ENCODE peak calls at places on chromosomes 12 and 14, in five cellular contexts. M, V, L, A and C are unnamed samples.
A peak's percentile ranks its signal among the peaks of the same experiment; 100 is the strongest.

GRCh38 chr14:54252072-54252730 is 144.6 kb upstream of the CDKN3 start:
- DNase-seq in M (peak; percentile 76), V (peak; percentile 28), L (no peak), A (no peak), C (no peak)

GRCh38 chr14:24851837-24852236 is 198.1 kb downstream of the STXBP6 start:
- DNase-seq in M (peak; percentile 60), V (no peak), L (no peak), A (no peak), C (no peak)

GRCh38 chr14:104505085-104506074 is 74.2 kb upstream of the C14orf180 start:
- DNase-seq in M (no peak), V (no peak), L (no peak), A (no peak), C (no peak)

GRCh38 chr12:115752913-115753726 is 524.4 kb downstream of the MED13L start:
- DNase-seq in M (peak; percentile 81), V (peak; percentile 83), L (peak; percentile 55), A (peak; percentile 21), C (peak; percentile 76)

GRCh38 chr14:22099942-22100763 is 426.5 kb upstream of the OR4E1 start:
- DNase-seq in M (peak; percentile 60), V (peak; percentile 89), L (peak; percentile 10), A (peak; percentile 65), C (peak; percentile 90)

GRCh38 chr14:33457021-33457420 is 493.9 kb downstream of the EGLN3 start:
- DNase-seq in M (peak; percentile 13), V (no peak), L (no peak), A (no peak), C (no peak)

GRCh38 chr12:18752280-18752920 is 14.5 kb downstream of the CAPZA3 start:
- DNase-seq in M (peak; percentile 90), V (peak; percentile 27), L (no peak), A (no peak), C (no peak)

GRCh38 chr14:50678163-50678562 is 10.1 kb upstream of the SAV1 start:
- DNase-seq in M (peak; percentile 8), V (no peak), L (no peak), A (no peak), C (no peak)

GRCh38 chr12:125197326-125197725 is 132.1 kb downstream of the AACS start:
- DNase-seq in M (no peak), V (no peak), L (no peak), A (no peak), C (no peak)

GRCh38 chr12:62466018-62466595 is 519 bp upstream of the MON2 start:
- DNase-seq in M (peak; percentile 76), V (peak; percentile 37), L (peak; percentile 70), A (peak; percentile 38), C (peak; percentile 81)

GRCh38 chr12:92464911-92465310 is 237.9 kb upstream of the PLEKHG7 start:
- DNase-seq in M (no peak), V (no peak), L (no peak), A (no peak), C (no peak)

GRCh38 chr12:92462049-92462448 is 240.7 kb upstream of the PLEKHG7 start:
- DNase-seq in M (no peak), V (no peak), L (no peak), A (peak; percentile 97), C (no peak)

GRCh38 chr12:92463171-92463570 is 239.6 kb upstream of the PLEKHG7 start:
- DNase-seq in M (no peak), V (no peak), L (no peak), A (no peak), C (no peak)

GRCh38 chr12:92465786-92466185 is 237.0 kb upstream of the PLEKHG7 start:
- DNase-seq in M (no peak), V (no peak), L (no peak), A (no peak), C (no peak)

DNA sequence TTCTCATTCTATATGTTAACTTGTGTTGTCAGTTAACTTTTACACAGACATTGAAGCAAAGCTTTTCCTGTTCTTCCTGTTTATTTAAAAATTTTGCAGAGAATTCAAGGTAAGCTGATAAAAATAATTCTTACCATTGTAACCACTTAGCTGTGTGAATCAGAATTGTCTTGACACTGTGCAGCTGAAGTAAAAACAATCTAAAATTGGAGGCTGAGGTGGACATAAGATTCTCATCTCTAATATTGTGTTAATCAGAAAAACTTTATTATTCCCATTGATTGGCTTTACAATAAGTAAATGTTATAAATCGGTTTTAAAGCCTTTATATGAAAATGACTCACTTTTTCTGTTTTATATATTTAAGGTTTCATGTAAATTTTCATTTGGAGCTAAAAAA is 240.3 kb upstream of the PLEKHG7 start:
- DNase-seq in M (no peak), V (no peak), L (no peak), A (peak; percentile 61), C (no peak)
- H3K27ac ChIP-seq in M (no peak overlapping the region), V (peak overlapping the region; percentile 33), L (no peak overlapping the region), A (peak overlapping the region; percentile 90), C (no peak overlapping the region)

DNA sequence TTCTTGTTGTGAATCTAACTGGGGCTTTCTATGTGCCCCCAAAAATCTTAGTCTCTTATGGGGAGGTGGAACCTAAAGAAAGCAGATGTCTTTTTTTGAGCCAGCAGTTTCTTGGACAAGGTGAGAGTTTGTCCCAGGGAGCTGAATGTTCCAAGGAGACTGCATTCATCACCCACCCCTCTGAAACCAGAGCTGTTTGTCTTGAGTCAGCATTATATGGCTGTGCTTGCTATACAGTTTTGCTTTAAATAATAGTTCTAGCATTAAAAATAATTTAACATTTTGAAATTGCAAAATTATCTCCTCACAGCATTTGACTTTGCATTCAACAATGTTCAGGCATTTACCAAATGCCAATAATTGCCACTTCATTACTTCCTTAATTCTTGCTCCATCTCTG is 813.3 kb downstream of the BCL11B start:
- DNase-seq in M (no peak), V (no peak), L (no peak), A (no peak), C (no peak)
- H3K9me2 ChIP-seq in M (no peaks in the 10 kb centered on the region), V (no peaks in the 10 kb centered on the region), L (no peaks in the 10 kb centered on the region), A (no peaks in the 10 kb centered on the region), C (no peaks in the 10 kb centered on the region)

GRCh38 chr12:619346-619745 is 43.9 kb downstream of the NINJ2 start:
- DNase-seq in M (no peak), V (no peak), L (no peak), A (no peak), C (no peak)
- H3K27ac ChIP-seq in M (no peak overlapping the region), V (no peak overlapping the region), L (no peak overlapping the region), A (no peak overlapping the region), C (no peak overlapping the region)

GRCh38 chr14:36723551-36723950 is 61.9 kb downstream of the PAX9 start:
- DNase-seq in M (no peak), V (no peak), L (no peak), A (no peak), C (no peak)

GRCh38 chr14:36721877-36722276 is 60.2 kb downstream of the PAX9 start:
- DNase-seq in M (no peak), V (no peak), L (no peak), A (no peak), C (no peak)

GRCh38 chr14:36726128-36726527 is 64.5 kb downstream of the PAX9 start:
- DNase-seq in M (no peak), V (no peak), L (no peak), A (no peak), C (no peak)

GRCh38 chr14:36720657-36721056 is 59.0 kb downstream of the PAX9 start:
- DNase-seq in M (no peak), V (no peak), L (no peak), A (no peak), C (no peak)

DNA sequence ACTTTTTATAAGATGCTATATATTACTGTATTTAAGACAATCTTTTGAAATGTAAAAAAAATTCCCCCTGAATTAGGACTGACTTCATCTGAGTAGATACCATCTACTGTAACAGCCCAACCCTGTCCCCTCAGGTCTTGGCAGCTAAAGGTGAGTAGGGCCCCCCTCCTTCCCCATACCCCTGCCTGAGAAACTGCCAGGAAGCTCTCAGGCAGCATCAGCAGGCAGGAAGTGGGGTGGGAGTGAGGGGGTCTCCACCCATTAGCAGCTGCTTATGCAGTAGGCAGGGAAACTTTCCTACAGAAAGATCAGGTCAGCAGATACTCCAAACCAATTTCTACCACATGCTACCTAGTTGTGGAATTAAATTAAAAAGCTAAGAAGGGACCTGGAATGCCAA is 62.5 kb downstream of the PAX9 start:
- DNase-seq in M (no peak), V (no peak), L (no peak), A (no peak), C (no peak)
- H3K9me2 ChIP-seq in M (no peaks in the 10 kb centered on the region), V (no peaks in the 10 kb centered on the region), L (no peaks in the 10 kb centered on the region), A (no peaks in the 10 kb centered on the region), C (no peaks in the 10 kb centered on the region)

GRCh38 chr14:49512571-49512970 is 73.6 kb downstream of the RPS29 start:
- DNase-seq in M (peak; percentile 40), V (no peak), L (no peak), A (no peak), C (no peak)
- H3K27ac ChIP-seq in M (peak overlapping the region; percentile 32), V (peak overlapping the region; percentile 35), L (no peak overlapping the region), A (no peak overlapping the region), C (no peak overlapping the region)

GRCh38 chr14:91205449-91205848 is 39.1 kb downstream of the GPR68 start:
- DNase-seq in M (no peak), V (no peak), L (no peak), A (no peak), C (no peak)

GRCh38 chr14:91207008-91207407 is 37.5 kb downstream of the GPR68 start:
- DNase-seq in M (no peak), V (no peak), L (no peak), A (no peak), C (no peak)

GRCh38 chr14:91202234-91202974 is 42.1 kb downstream of the GPR68 start:
- DNase-seq in M (peak; percentile 68), V (no peak), L (no peak), A (no peak), C (no peak)

GRCh38 chr14:91204657-91205056 is 39.8 kb downstream of the GPR68 start:
- DNase-seq in M (no peak), V (no peak), L (no peak), A (no peak), C (no peak)
- H3K9me2 ChIP-seq in M (no peaks in the 10 kb centered on the region), V (no peaks in the 10 kb centered on the region), L (no peaks in the 10 kb centered on the region), A (no peaks in the 10 kb centered on the region), C (no peaks in the 10 kb centered on the region)

GRCh38 chr12:110104188-110104969 is 19.8 kb upstream of the IFT81 start:
- DNase-seq in M (peak; percentile 22), V (peak; percentile 50), L (no peak), A (no peak), C (no peak)

GRCh38 chr12:110105961-110106540 is 18.1 kb upstream of the IFT81 start:
- DNase-seq in M (no peak), V (no peak), L (no peak), A (no peak), C (no peak)

GRCh38 chr12:110105159-110105558 is 19.0 kb upstream of the IFT81 start:
- DNase-seq in M (no peak), V (no peak), L (no peak), A (no peak), C (no peak)

GRCh38 chr12:110102255-110102654 is 21.9 kb upstream of the IFT81 start:
- DNase-seq in M (peak; percentile 66), V (peak; percentile 39), L (peak; percentile 64), A (peak; percentile 43), C (peak; percentile 92)

DNA sequence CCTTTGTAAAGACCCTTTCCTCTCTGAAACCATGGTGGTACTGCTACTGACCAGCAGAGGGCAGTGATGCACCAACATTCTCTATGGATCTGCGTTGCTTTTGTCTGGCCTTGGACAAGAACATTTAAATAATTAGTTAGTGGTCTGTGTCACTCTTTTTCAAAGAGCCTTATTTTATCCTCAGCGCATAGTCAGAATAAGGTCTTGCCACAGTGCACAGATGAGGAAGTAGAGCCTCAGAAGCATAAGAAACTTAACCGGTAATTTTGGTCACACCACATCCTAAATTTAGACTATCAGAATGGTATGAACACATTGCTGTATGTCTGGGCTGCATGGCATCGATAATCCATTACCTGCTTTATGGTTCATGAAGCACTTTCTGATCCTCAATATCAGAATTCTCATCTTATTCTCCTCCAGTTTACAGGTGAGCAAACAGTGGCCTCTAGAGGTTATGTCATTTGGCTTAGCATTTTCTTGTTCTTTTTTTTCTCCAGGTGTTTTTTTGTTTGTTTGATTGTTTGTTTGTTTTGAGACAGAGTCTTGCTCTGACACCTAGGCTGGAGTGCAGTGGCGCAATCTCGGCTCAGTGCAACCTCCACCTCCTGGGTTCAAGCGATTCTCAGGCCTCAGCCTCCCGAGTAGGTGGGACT is 23.7 kb upstream of the IFT81 start:
- DNase-seq in M (peak; percentile 74), V (peak; percentile 80), L (peak; percentile 65), A (peak; percentile 30), C (peak; percentile 93)
- H3K27ac ChIP-seq in M (no peak overlapping the region), V (no peak overlapping the region), L (no peak overlapping the region), A (no peak overlapping the region), C (peak overlapping the region; percentile 77)